ENCODE peak calls at places on chromosomes 6 and 20, in nine cellular contexts. One of them, this sample, is unnamed. For H3K4me1, the result is how much of the 10 kb centered on the place peaks cover.

GRCh38 chr6:148616811-148617210 is 130.0 kb upstream of the UST start:
- DNase-seq in HCT116: no peak
- DNase-seq in endothelial cell of umbilical vein: no peak
- DNase-seq in neuronal stem cell: no peak
- DNase-seq in psoas muscle: no peak
- DNase-seq in A549: no peak
- DNase-seq in GM23248: peak
- DNase-seq in colonic mucosa: no peak
- DNase-seq in right cardiac atrium: no peak
- DNase-seq in this sample: no peak

GRCh38 chr6:122042380-122042779 is 357.1 kb upstream of the HSF2 start:
- DNase-seq in HCT116: no peak
- DNase-seq in endothelial cell of umbilical vein: no peak
- DNase-seq in neuronal stem cell: no peak
- DNase-seq in psoas muscle: no peak
- DNase-seq in A549: no peak
- DNase-seq in GM23248: no peak
- DNase-seq in colonic mucosa: no peak
- DNase-seq in right cardiac atrium: no peak
- DNase-seq in this sample: no peak

GRCh38 chr6:12849420-12850200 is 133.0 kb downstream of the PHACTR1 start:
- DNase-seq in HCT116: no peak
- DNase-seq in endothelial cell of umbilical vein: no peak
- DNase-seq in neuronal stem cell: no peak
- DNase-seq in psoas muscle: no peak
- DNase-seq in A549: no peak
- DNase-seq in GM23248: peak
- DNase-seq in colonic mucosa: no peak
- DNase-seq in right cardiac atrium: no peak
- DNase-seq in this sample: no peak

GRCh38 chr6:112603726-112604125 is 256.6 kb downstream of the RFPL4B start:
- DNase-seq in HCT116: no peak
- DNase-seq in endothelial cell of umbilical vein: no peak
- DNase-seq in neuronal stem cell: no peak
- DNase-seq in psoas muscle: no peak
- DNase-seq in A549: no peak
- DNase-seq in GM23248: peak
- DNase-seq in colonic mucosa: no peak
- DNase-seq in right cardiac atrium: no peak
- DNase-seq in this sample: no peak

GRCh38 chr20:48131581-48131980 is 346.3 kb upstream of the SULF2 start:
- DNase-seq in HCT116: no peak
- DNase-seq in endothelial cell of umbilical vein: no peak
- DNase-seq in neuronal stem cell: no peak
- DNase-seq in psoas muscle: no peak
- DNase-seq in A549: no peak
- DNase-seq in GM23248: no peak
- DNase-seq in colonic mucosa: no peak
- DNase-seq in right cardiac atrium: no peak
- DNase-seq in this sample: no peak

GRCh38 chr20:53738039-53738944 is 144.7 kb upstream of the ZNF217 start:
- DNase-seq in HCT116: no peak
- DNase-seq in endothelial cell of umbilical vein: no peak
- DNase-seq in neuronal stem cell: no peak
- DNase-seq in psoas muscle: peak
- DNase-seq in A549: peak
- DNase-seq in GM23248: peak
- DNase-seq in colonic mucosa: peak
- DNase-seq in right cardiac atrium: peak
- DNase-seq in this sample: peak

GRCh38 chr20:12153616-12154015 is 235.9 kb downstream of the BTBD3 start:
- DNase-seq in HCT116: no peak
- DNase-seq in endothelial cell of umbilical vein: no peak
- DNase-seq in neuronal stem cell: no peak
- DNase-seq in psoas muscle: no peak
- DNase-seq in A549: no peak
- DNase-seq in GM23248: no peak
- DNase-seq in colonic mucosa: no peak
- DNase-seq in right cardiac atrium: no peak
- DNase-seq in this sample: no peak

GRCh38 chr6:152642578-152643375 is 5.6 kb upstream of the SYNE1 start:
- DNase-seq in HCT116: peak
- DNase-seq in endothelial cell of umbilical vein: peak
- DNase-seq in neuronal stem cell: peak
- DNase-seq in psoas muscle: peak
- DNase-seq in A549: peak
- DNase-seq in GM23248: peak
- DNase-seq in colonic mucosa: peak
- DNase-seq in right cardiac atrium: peak
- DNase-seq in this sample: peak

GRCh38 chr6:72890671-72891070 is 268.8 kb downstream of the KCNQ5 start:
- DNase-seq in HCT116: no peak
- DNase-seq in endothelial cell of umbilical vein: no peak
- DNase-seq in neuronal stem cell: no peak
- DNase-seq in psoas muscle: no peak
- DNase-seq in A549: no peak
- DNase-seq in GM23248: peak
- DNase-seq in colonic mucosa: no peak
- DNase-seq in right cardiac atrium: no peak
- DNase-seq in this sample: no peak

GRCh38 chr6:113103618-113104390 is 753.3 kb upstream of the MARCKS start:
- DNase-seq in HCT116: no peak
- DNase-seq in endothelial cell of umbilical vein: peak
- DNase-seq in neuronal stem cell: no peak
- DNase-seq in psoas muscle: no peak
- DNase-seq in A549: no peak
- DNase-seq in GM23248: peak
- DNase-seq in colonic mucosa: no peak
- DNase-seq in right cardiac atrium: no peak
- DNase-seq in this sample: no peak

GRCh38 chr6:69933239-69933638 is 66.9 kb downstream of the COL19A1 start:
- DNase-seq in HCT116: no peak
- DNase-seq in endothelial cell of umbilical vein: no peak
- DNase-seq in neuronal stem cell: no peak
- DNase-seq in psoas muscle: no peak
- DNase-seq in A549: no peak
- DNase-seq in GM23248: peak
- DNase-seq in colonic mucosa: no peak
- DNase-seq in right cardiac atrium: no peak
- DNase-seq in this sample: no peak

GRCh38 chr20:59604770-59605665 is 678 bp downstream of the PHACTR3 start:
- DNase-seq in HCT116: no peak
- DNase-seq in endothelial cell of umbilical vein: no peak
- DNase-seq in neuronal stem cell: peak
- DNase-seq in psoas muscle: no peak
- DNase-seq in A549: no peak
- DNase-seq in GM23248: peak
- DNase-seq in colonic mucosa: no peak
- DNase-seq in right cardiac atrium: no peak
- DNase-seq in this sample: no peak

DNA sequence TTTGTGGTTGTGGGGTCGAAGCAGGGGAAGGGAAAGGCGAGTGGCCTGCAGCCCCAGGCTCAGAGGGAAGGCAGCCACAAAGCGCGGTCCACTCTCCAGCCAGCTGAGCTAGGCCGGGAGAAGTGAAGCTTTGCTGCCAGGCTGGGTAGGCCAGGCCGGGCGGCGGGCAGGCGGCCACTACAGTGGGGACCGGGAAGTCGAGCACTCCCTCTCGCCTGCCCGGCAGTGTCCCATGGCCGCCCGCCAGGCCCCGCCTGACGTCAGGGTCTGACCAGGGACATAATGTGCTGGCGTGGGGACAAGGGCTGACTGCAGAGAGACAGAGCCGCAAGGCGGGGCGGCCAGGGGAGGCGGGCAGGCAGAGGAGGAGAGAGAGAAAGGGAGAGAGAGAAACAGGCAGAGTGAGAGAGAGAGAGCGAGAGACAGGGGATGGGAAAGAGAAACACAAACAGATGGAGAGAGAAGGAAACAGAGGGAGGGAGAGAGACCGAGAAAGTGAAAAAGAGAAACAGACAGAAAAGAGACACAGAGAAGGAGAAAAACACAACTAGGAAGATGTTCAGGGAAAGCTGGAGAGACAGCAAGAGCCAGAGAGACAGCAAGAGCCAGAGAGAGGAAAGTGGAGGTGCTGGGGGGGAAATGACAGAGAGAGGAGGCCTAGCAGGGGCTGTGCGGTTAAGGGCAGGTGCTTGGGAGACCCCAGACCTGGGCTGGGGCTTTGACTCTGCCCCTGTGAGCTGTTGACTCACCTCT is 94.5 kb upstream of the PTPN1 start:
- DNase-seq in HCT116: peak
- DNase-seq in endothelial cell of umbilical vein: peak
- DNase-seq in neuronal stem cell: no peak
- DNase-seq in psoas muscle: peak
- DNase-seq in A549: peak
- DNase-seq in GM23248: peak
- DNase-seq in colonic mucosa: peak
- DNase-seq in right cardiac atrium: peak
- DNase-seq in this sample: peak
- H3K4me1 ChIP-seq in HCT116: under half
- H3K4me1 ChIP-seq in endothelial cell of umbilical vein: under half
- H3K4me1 ChIP-seq in neuronal stem cell: under half
- H3K4me1 ChIP-seq in psoas muscle: under half
- H3K4me1 ChIP-seq in A549: under half
- H3K4me1 ChIP-seq in GM23248: under half
- H3K4me1 ChIP-seq in colonic mucosa: under half
- H3K4me1 ChIP-seq in right cardiac atrium: under half
- H3K4me1 ChIP-seq in this sample: under half

GRCh38 chr6:142868917-142869316 is 76.1 kb downstream of the HIVEP2 start:
- DNase-seq in HCT116: no peak
- DNase-seq in endothelial cell of umbilical vein: peak
- DNase-seq in neuronal stem cell: no peak
- DNase-seq in psoas muscle: no peak
- DNase-seq in A549: no peak
- DNase-seq in GM23248: peak
- DNase-seq in colonic mucosa: no peak
- DNase-seq in right cardiac atrium: no peak
- DNase-seq in this sample: no peak

GRCh38 chr6:142872376-142872775 is 72.6 kb downstream of the HIVEP2 start:
- DNase-seq in HCT116: no peak
- DNase-seq in endothelial cell of umbilical vein: no peak
- DNase-seq in neuronal stem cell: no peak
- DNase-seq in psoas muscle: no peak
- DNase-seq in A549: no peak
- DNase-seq in GM23248: peak
- DNase-seq in colonic mucosa: peak
- DNase-seq in right cardiac atrium: no peak
- DNase-seq in this sample: no peak

GRCh38 chr6:142867988-142868818 is 76.8 kb downstream of the HIVEP2 start:
- DNase-seq in HCT116: no peak
- DNase-seq in endothelial cell of umbilical vein: peak
- DNase-seq in neuronal stem cell: no peak
- DNase-seq in psoas muscle: no peak
- DNase-seq in A549: no peak
- DNase-seq in GM23248: no peak
- DNase-seq in colonic mucosa: no peak
- DNase-seq in right cardiac atrium: no peak
- DNase-seq in this sample: no peak

GRCh38 chr6:142871910-142872331 is 73.1 kb downstream of the HIVEP2 start:
- DNase-seq in HCT116: no peak
- DNase-seq in endothelial cell of umbilical vein: peak
- DNase-seq in neuronal stem cell: no peak
- DNase-seq in psoas muscle: no peak
- DNase-seq in A549: no peak
- DNase-seq in GM23248: peak
- DNase-seq in colonic mucosa: peak
- DNase-seq in right cardiac atrium: no peak
- DNase-seq in this sample: no peak

DNA sequence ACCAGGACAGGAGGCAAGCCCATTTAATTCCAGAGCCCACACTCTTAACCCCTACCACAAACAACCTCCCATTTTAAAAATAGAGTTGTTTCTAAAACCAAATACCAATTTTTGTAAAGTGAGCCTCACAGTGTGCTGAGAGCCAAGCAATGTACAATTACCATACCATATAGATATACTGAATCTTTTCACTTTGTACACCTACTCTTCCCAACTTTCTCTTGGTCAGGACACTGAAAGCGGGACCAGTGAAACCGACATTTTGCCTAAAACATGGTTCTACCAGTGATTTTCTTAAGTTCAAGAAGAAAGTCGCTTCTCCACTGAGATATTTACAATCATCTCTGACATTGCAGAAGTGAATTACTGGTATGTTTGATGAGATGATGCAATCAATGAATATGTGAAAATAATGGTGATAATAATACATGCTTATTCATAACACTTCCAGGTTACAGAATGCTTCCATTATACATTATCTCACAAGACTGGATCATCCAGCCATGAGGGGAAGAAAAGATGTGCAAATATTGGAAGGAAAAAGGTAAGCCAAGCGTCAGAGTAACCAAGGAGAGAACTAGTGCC is 74.1 kb downstream of the HIVEP2 start:
- DNase-seq in HCT116: no peak
- DNase-seq in endothelial cell of umbilical vein: no peak
- DNase-seq in neuronal stem cell: no peak
- DNase-seq in psoas muscle: no peak
- DNase-seq in A549: no peak
- DNase-seq in GM23248: peak
- DNase-seq in colonic mucosa: no peak
- DNase-seq in right cardiac atrium: no peak
- DNase-seq in this sample: no peak
- H3K4me1 ChIP-seq in HCT116: under half
- H3K4me1 ChIP-seq in endothelial cell of umbilical vein: under half
- H3K4me1 ChIP-seq in neuronal stem cell: under half
- H3K4me1 ChIP-seq in psoas muscle: half or more
- H3K4me1 ChIP-seq in A549: under half
- H3K4me1 ChIP-seq in GM23248: half or more
- H3K4me1 ChIP-seq in colonic mucosa: under half
- H3K4me1 ChIP-seq in right cardiac atrium: under half
- H3K4me1 ChIP-seq in this sample: under half

GRCh38 chr6:142377112-142377848 is 75.5 kb downstream of the ADGRG6 start:
- DNase-seq in HCT116: peak
- DNase-seq in endothelial cell of umbilical vein: peak
- DNase-seq in neuronal stem cell: no peak
- DNase-seq in psoas muscle: no peak
- DNase-seq in A549: no peak
- DNase-seq in GM23248: no peak
- DNase-seq in colonic mucosa: peak
- DNase-seq in right cardiac atrium: peak
- DNase-seq in this sample: no peak
- H3K4me1 ChIP-seq in HCT116: half or more
- H3K4me1 ChIP-seq in endothelial cell of umbilical vein: half or more
- H3K4me1 ChIP-seq in neuronal stem cell: under half
- H3K4me1 ChIP-seq in psoas muscle: under half
- H3K4me1 ChIP-seq in A549: half or more
- H3K4me1 ChIP-seq in GM23248: under half
- H3K4me1 ChIP-seq in colonic mucosa: under half
- H3K4me1 ChIP-seq in right cardiac atrium: under half
- H3K4me1 ChIP-seq in this sample: under half

DNA sequence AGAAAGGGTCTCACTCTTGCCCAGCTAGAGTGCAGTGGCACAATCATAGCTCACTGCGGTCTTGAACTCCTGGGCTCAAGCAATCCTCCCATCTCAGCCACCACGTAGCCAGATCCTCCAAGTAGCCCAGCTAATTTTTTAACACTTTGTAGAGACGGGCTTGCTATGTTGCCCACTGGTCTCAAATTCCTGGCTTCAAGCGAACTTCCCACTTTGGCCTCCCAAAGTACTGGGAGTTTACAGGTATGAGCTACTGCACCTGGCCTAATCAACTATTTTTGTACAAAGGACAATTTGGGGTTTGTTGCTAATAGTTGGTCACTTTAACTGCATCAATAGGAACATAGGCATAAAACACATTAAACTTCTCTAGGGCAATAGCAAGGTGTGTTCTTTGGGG is 29.9 kb upstream of the SYNCRIP start:
- DNase-seq in HCT116: no peak
- DNase-seq in endothelial cell of umbilical vein: no peak
- DNase-seq in neuronal stem cell: no peak
- DNase-seq in psoas muscle: no peak
- DNase-seq in A549: no peak
- DNase-seq in GM23248: no peak
- DNase-seq in colonic mucosa: no peak
- DNase-seq in right cardiac atrium: no peak
- DNase-seq in this sample: no peak
- H3K4me1 ChIP-seq in HCT116: under half
- H3K4me1 ChIP-seq in endothelial cell of umbilical vein: under half
- H3K4me1 ChIP-seq in neuronal stem cell: under half
- H3K4me1 ChIP-seq in psoas muscle: under half
- H3K4me1 ChIP-seq in A549: under half
- H3K4me1 ChIP-seq in GM23248: under half
- H3K4me1 ChIP-seq in colonic mucosa: under half
- H3K4me1 ChIP-seq in right cardiac atrium: under half
- H3K4me1 ChIP-seq in this sample: under half

This sample was measured in mucosa of descending colon.